ENCODE peak calls at places on chromosomes 6 and 20, in six cellular contexts. W is MCF 10A, F is astrocyte of the spinal cord, D is psoas muscle, X is GM20000, Y is nephron progenitor cell. H is an unnamed sample.

GRCh38 chr6:335146-335545 is 42.9 kb downstream of the DUSP22 start:
- DNase-seq in W (no peak), F (no peak), D (no peak), X (no peak), Y (no peak), H (no peak)

GRCh38 chr6:164398647-164399046 is 910.8 kb downstream of the C6orf118 start:
- DNase-seq in W (no peak), F (no peak), D (no peak), X (no peak), Y (no peak), H (no peak)

GRCh38 chr6:52087498-52087999 is at the start of gene PKHD1:
- DNase-seq in W (peak), F (no peak), D (no peak), X (peak), Y (no peak), H (no peak)

GRCh38 chr20:18431206-18431605 is 35.6 kb downstream of the DZANK1 start:
- DNase-seq in W (no peak), F (no peak), D (no peak), X (no peak), Y (no peak), H (no peak)

GRCh38 chr6:36594816-36595167 is 630 bp downstream of the SRSF3 start:
- DNase-seq in W (no peak), F (no peak), D (no peak), X (no peak), Y (no peak), H (no peak)

GRCh38 chr20:18416478-18416877 is 50.4 kb downstream of the DZANK1 start:
- DNase-seq in W (no peak), F (no peak), D (no peak), X (no peak), Y (no peak), H (no peak)

GRCh38 chr6:134414793-134415192 is 96.9 kb upstream of the SGK1 start:
- DNase-seq in W (no peak), F (no peak), D (no peak), X (no peak), Y (no peak), H (no peak)

GRCh38 chr20:39538317-39538716 is 576.2 kb downstream of the DHX35 start:
- DNase-seq in W (no peak), F (no peak), D (no peak), X (no peak), Y (no peak), H (no peak)

GRCh38 chr20:19968488-19969073 is 48.6 kb upstream of the NAA20 start:
- DNase-seq in W (peak), F (no peak), D (no peak), X (no peak), Y (no peak), H (no peak)

GRCh38 chr20:10478205-10478604 is 43.1 kb downstream of the SLX4IP start:
- DNase-seq in W (no peak), F (no peak), D (no peak), X (peak), Y (no peak), H (no peak)

GRCh38 chr20:25508083-25508770 is 77.1 kb downstream of the NINL start:
- DNase-seq in W (peak), F (peak), D (no peak), X (no peak), Y (no peak), H (no peak)

GRCh38 chr6:126112171-126112632 is 125.9 kb downstream of the TRMT11 start:
- DNase-seq in W (no peak), F (peak), D (no peak), X (no peak), Y (no peak), H (no peak)

GRCh38 chr6:110140650-110141049 is 38.8 kb downstream of the WASF1 start:
- DNase-seq in W (peak), F (peak), D (no peak), X (no peak), Y (no peak), H (no peak)

GRCh38 chr6:138986578-138986977 is 1.5 kb downstream of the REPS1 start:
- DNase-seq in W (no peak), F (peak), D (no peak), X (no peak), Y (no peak), H (no peak)

GRCh38 chr20:4171538-4172116 is 156.3 kb upstream of the RNF24 start:
- DNase-seq in W (peak), F (peak), D (no peak), X (no peak), Y (no peak), H (no peak)

GRCh38 chr20:34564810-34565209 is 6.3 kb downstream of the MAP1LC3A start:
- DNase-seq in W (no peak), F (no peak), D (no peak), X (no peak), Y (no peak), H (no peak)

GRCh38 chr6:11324453-11325023 is 92.1 kb upstream of the NEDD9 start:
- DNase-seq in W (no peak), F (no peak), D (no peak), X (peak), Y (no peak), H (no peak)

GRCh38 chr6:140590641-140591040 is 1216.2 kb upstream of the CITED2 start:
- DNase-seq in W (peak), F (no peak), D (no peak), X (no peak), Y (no peak), H (no peak)

GRCh38 chr6:39688494-39688893 is 36.7 kb downstream of the KIF6 start:
- DNase-seq in W (peak), F (peak), D (no peak), X (no peak), Y (no peak), H (no peak)

GRCh38 chr6:100664274-100665040 is 199.7 kb upstream of the SIM1 start:
- DNase-seq in W (peak), F (peak), D (no peak), X (no peak), Y (no peak), H (no peak)

GRCh38 chr6:110063864-110064263 is 85.8 kb downstream of the GPR6 start:
- DNase-seq in W (no peak), F (peak), D (no peak), X (peak), Y (no peak), H (no peak)

GRCh38 chr6:45423901-45424627 is 46.3 kb upstream of the SUPT3H start:
- DNase-seq in W (no peak), F (no peak), D (peak), X (peak), Y (peak), H (no peak)

GRCh38 chr6:87199787-87200186 is 44.4 kb downstream of the ZNF292 start:
- DNase-seq in W (no peak), F (no peak), D (no peak), X (no peak), Y (no peak), H (no peak)

GRCh38 chr20:63216849-63217471 is 1.0 kb upstream of the YTHDF1 start:
- DNase-seq in W (no peak), F (no peak), D (no peak), X (no peak), Y (no peak), H (no peak)

GRCh38 chr20:6693178-6693807 is 74.2 kb upstream of the BMP2 start:
- DNase-seq in W (no peak), F (no peak), D (no peak), X (no peak), Y (no peak), H (no peak)

GRCh38 chr6:82040405-82041221 is 206.9 kb downstream of the IBTK start:
- DNase-seq in W (peak), F (peak), D (no peak), X (peak), Y (peak), H (no peak)

GRCh38 chr6:116572162-116572561 is 858 bp downstream of the RWDD1 start:
- DNase-seq in W (peak), F (peak), D (peak), X (peak), Y (peak), H (no peak)

GRCh38 chr6:169722362-169723199 is 1.7 kb downstream of the PHF10 start:
- DNase-seq in W (peak), F (peak), D (peak), X (peak), Y (peak), H (no peak)

GRCh38 chr20:59817406-59817805 is 116.0 kb downstream of the SYCP2 start:
- DNase-seq in W (no peak), F (no peak), D (no peak), X (no peak), Y (no peak), H (no peak)

GRCh38 chr6:7236312-7237209 is 76.4 kb downstream of the SSR1 start:
- DNase-seq in W (peak), F (no peak), D (no peak), X (peak), Y (no peak), H (no peak)

GRCh38 chr6:85594197-85594930 is 706 bp upstream of the SNX14 start:
- DNase-seq in W (peak), F (no peak), D (no peak), X (peak), Y (no peak), H (no peak)

GRCh38 chr6:1498491-1499113 is 109.2 kb downstream of the FOXF2 start:
- DNase-seq in W (no peak), F (no peak), D (no peak), X (no peak), Y (no peak), H (no peak)
- TF ChIP-seq CTCF in W (no peak), F (no peak), D (no peak), X (no peak), Y (no peak), H (no peak)

DNA sequence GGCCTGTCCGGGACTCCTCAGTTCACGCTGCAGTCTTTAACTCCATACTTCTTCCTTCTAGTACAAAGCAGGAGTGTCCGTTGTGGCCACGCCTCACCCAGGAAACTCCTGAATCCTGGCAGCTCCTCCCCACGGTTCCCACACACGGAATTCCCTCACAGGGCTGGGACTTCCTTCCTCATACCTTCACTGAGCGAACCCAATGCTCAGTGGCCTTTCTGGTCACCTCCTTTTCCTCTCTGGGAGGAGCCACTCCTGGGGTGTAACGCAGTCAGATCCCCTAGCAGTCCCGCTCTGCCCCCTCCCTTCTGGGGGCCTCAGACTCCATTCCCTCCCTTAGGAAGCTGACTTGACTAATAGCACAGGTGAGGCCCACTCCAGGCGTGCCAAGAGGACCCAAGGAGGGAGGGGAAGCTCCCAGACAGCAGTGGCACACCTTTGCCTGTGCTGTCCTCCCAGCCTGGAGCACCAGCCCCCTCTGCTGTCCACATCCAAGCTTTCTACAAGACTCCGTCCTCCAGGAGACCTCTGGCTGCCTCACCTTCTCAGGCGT is at the start of gene SLC52A3:
- DNase-seq in W (peak), F (no peak), D (no peak), X (no peak), Y (peak), H (no peak)
- TF ChIP-seq CTCF in W (no peak), F (no peak), D (peak), X (no peak), Y (no peak), H (peak)

GRCh38 chr6:151765444-151765886 is 42.0 kb upstream of the ESR1 start:
- DNase-seq in W (peak), F (peak), D (no peak), X (peak), Y (peak), H (no peak)

GRCh38 chr6:151760486-151760885 is 47.0 kb upstream of the ESR1 start:
- DNase-seq in W (no peak), F (no peak), D (no peak), X (no peak), Y (no peak), H (no peak)

GRCh38 chr6:151762817-151763216 is 44.7 kb upstream of the ESR1 start:
- DNase-seq in W (no peak), F (no peak), D (no peak), X (no peak), Y (no peak), H (no peak)

GRCh38 chr6:151763303-151763702 is 44.2 kb upstream of the ESR1 start:
- DNase-seq in W (peak), F (peak), D (no peak), X (no peak), Y (no peak), H (no peak)

GRCh38 chr6:151763938-151764680 is 43.4 kb upstream of the ESR1 start:
- DNase-seq in W (peak), F (peak), D (peak), X (peak), Y (peak), H (no peak)
- TF ChIP-seq CTCF in W (peak), F (peak), D (peak), X (peak), Y (peak), H (peak)

DNA sequence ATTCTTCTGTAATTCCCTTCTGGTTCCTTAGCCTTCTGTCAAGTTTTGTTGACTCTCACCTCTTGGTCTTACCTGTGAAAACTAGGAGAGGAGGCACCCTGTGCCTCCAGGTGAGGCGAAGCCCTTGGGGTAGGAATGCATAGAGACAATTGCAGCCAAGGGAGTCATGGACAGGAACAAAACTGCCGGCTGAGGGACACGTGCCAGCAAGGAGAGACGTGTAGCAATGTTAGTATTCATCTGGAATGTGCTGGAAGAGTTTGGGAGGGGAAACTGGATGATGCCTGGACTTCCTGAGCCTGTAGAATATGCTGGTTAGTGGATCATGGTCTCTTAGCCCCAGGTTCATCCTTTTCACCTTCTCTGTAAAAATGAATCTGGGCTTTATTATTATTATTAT is 3.9 kb upstream of the TIAM2 start:
- DNase-seq in W (peak), F (no peak), D (no peak), X (no peak), Y (no peak), H (no peak)
- TF ChIP-seq CTCF in W (no peak), F (no peak), D (no peak), X (no peak), Y (no peak), H (no peak)

DNA sequence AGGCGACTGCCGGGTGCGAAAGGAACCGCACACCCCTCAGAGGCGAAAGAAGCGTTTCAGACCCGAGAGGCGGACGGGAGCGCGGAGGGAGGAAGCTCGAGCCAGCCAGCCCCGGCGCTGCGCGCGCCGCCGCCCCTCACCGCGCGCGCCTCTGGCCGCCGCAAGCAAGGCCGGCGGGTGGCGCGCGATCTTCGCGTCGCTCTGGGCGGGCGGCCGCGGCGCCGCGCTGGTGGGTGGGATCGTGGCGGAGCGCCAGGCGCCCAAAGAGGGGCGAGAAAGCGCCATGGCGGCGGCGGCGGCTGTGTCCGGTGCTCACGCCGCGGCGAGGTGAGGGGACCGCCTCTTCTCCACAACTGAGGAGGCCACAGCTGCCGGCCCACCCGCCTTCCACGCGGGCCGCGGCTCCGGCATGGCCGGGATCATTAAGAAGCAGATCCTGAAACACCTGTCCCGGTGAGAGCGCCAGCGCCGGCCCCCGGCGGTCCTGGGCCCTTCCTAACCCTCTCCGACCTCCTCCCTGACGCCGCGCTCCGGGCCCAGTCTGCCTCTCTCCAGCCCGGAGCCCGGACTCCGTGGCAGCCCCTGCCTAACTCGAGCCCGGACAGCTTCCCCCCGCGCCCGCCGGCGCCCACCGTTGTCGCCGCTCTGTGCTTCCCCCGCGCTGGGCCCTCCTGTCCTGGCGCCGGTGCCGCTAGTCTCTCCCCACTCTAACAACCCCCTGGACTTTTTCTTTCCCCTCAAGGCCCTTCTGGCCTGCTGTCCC is at the start of gene BLTP3A:
- DNase-seq in W (peak), F (peak), D (peak), X (peak), Y (peak), H (peak)
- TF ChIP-seq CTCF in W (no peak), F (no peak), D (no peak), X (peak), Y (no peak), H (no peak)

GRCh38 chr6:92126088-92126487 is 1293.3 kb downstream of the EPHA7 start:
- DNase-seq in W (peak), F (no peak), D (no peak), X (no peak), Y (no peak), H (no peak)

GRCh38 chr6:92124126-92124525 is 1295.2 kb downstream of the EPHA7 start:
- DNase-seq in W (peak), F (peak), D (no peak), X (no peak), Y (no peak), H (no peak)

GRCh38 chr6:92125681-92126080 is 1293.7 kb downstream of the EPHA7 start:
- DNase-seq in W (no peak), F (no peak), D (no peak), X (no peak), Y (no peak), H (no peak)

GRCh38 chr6:92121228-92121627 is 1298.1 kb downstream of the EPHA7 start:
- DNase-seq in W (no peak), F (no peak), D (no peak), X (no peak), Y (no peak), H (no peak)

GRCh38 chr6:92122746-92123145 is 1296.6 kb downstream of the EPHA7 start:
- DNase-seq in W (peak), F (peak), D (no peak), X (no peak), Y (no peak), H (no peak)
- TF ChIP-seq CTCF in W (peak), F (peak), D (peak), X (no peak), Y (peak), H (peak)

DNA sequence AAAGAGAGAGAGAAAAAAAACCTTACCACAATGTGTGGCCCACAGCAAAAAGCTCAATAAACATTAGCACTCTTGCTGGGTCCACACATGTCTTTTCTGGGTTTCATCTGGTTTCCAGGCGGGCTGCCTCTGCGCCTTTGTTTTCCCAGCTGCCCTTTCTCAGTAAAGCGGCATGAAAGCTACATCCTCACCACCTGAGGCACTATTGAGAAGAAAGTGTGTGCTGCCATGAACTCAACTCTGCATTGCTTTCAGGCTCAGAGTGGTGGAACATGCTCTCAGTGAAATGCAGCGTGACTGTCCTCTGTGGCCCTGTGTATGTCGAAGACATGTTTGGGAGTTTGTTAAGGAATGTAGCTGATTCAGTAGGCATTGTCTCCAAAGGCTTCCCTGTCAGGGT is 102.3 kb downstream of the LYRM2 start:
- DNase-seq in W (no peak), F (no peak), D (no peak), X (no peak), Y (no peak), H (no peak)
- TF ChIP-seq CTCF in W (no peak), F (peak), D (no peak), X (no peak), Y (no peak), H (peak)

GRCh38 chr6:135519343-135519742 is 21.8 kb upstream of the AHI1 start:
- DNase-seq in W (no peak), F (no peak), D (no peak), X (no peak), Y (no peak), H (no peak)
- TF ChIP-seq CTCF in W (no peak), F (no peak), D (no peak), X (no peak), Y (no peak), H (no peak)

GRCh38 chr6:24554474-24554873 is 59.7 kb downstream of the ALDH5A1 start:
- DNase-seq in W (no peak), F (no peak), D (no peak), X (peak), Y (no peak), H (no peak)

GRCh38 chr6:24564081-24564480 is 69.3 kb downstream of the ALDH5A1 start:
- DNase-seq in W (no peak), F (no peak), D (no peak), X (no peak), Y (no peak), H (no peak)

GRCh38 chr6:24558516-24558915 is 63.7 kb downstream of the ALDH5A1 start:
- DNase-seq in W (no peak), F (no peak), D (no peak), X (no peak), Y (no peak), H (no peak)
- TF ChIP-seq CTCF in W (no peak), F (no peak), D (no peak), X (no peak), Y (no peak), H (no peak)

H was measured in type B pancreatic cell.